ENCODE peak calls at places on chromosome 5, in six cellular contexts. One of them, this sample, is unnamed.

GRCh38 chr5:170267431-170268152 is 30.0 kb downstream of the LCP2 start:
- DNase-seq in GM06990: peak; percentile 31
- DNase-seq in stomach: peak; percentile 70
- DNase-seq in PC-9: peak; percentile 45
- DNase-seq in PC-3: peak; percentile 65
- DNase-seq in lower lobe of right lung: peak; percentile 78
- DNase-seq in this sample: peak; percentile 89

GRCh38 chr5:423233-423565 is 19.8 kb upstream of the EXOC3 start:
- DNase-seq in GM06990: no peak
- DNase-seq in stomach: no peak
- DNase-seq in PC-9: no peak
- DNase-seq in PC-3: no peak
- DNase-seq in lower lobe of right lung: no peak
- DNase-seq in this sample: no peak

GRCh38 chr5:110361501-110361900 is 365.0 kb downstream of the TMEM232 start:
- DNase-seq in GM06990: no peak
- DNase-seq in stomach: no peak
- DNase-seq in PC-9: no peak
- DNase-seq in PC-3: peak; percentile 31
- DNase-seq in lower lobe of right lung: no peak
- DNase-seq in this sample: no peak

GRCh38 chr5:59694416-59694815 is 199.1 kb downstream of the PDE4D start:
- DNase-seq in GM06990: no peak
- DNase-seq in stomach: no peak
- DNase-seq in PC-9: no peak
- DNase-seq in PC-3: no peak
- DNase-seq in lower lobe of right lung: no peak
- DNase-seq in this sample: no peak

GRCh38 chr5:25418319-25418859 is 773.6 kb upstream of the CDH10 start:
- DNase-seq in GM06990: no peak
- DNase-seq in stomach: no peak
- DNase-seq in PC-9: no peak
- DNase-seq in PC-3: no peak
- DNase-seq in lower lobe of right lung: no peak
- DNase-seq in this sample: no peak

GRCh38 chr5:33321026-33321425 is 119.7 kb upstream of the TARS1 start:
- DNase-seq in GM06990: no peak
- DNase-seq in stomach: no peak
- DNase-seq in PC-9: peak; percentile 40
- DNase-seq in PC-3: peak; percentile 88
- DNase-seq in lower lobe of right lung: no peak
- DNase-seq in this sample: no peak

GRCh38 chr5:155759252-155759651 is 567.7 kb upstream of the SGCD start:
- DNase-seq in GM06990: no peak
- DNase-seq in stomach: no peak
- DNase-seq in PC-9: no peak
- DNase-seq in PC-3: no peak
- DNase-seq in lower lobe of right lung: no peak
- DNase-seq in this sample: no peak

GRCh38 chr5:162163663-162164062 is 96.1 kb downstream of the GABRG2 start:
- DNase-seq in GM06990: no peak
- DNase-seq in stomach: no peak
- DNase-seq in PC-9: no peak
- DNase-seq in PC-3: no peak
- DNase-seq in lower lobe of right lung: no peak
- DNase-seq in this sample: no peak

GRCh38 chr5:91850031-91850430 is 466.9 kb upstream of the ARRDC3 start:
- DNase-seq in GM06990: no peak
- DNase-seq in stomach: no peak
- DNase-seq in PC-9: no peak
- DNase-seq in PC-3: peak; percentile 50
- DNase-seq in lower lobe of right lung: no peak
- DNase-seq in this sample: no peak

GRCh38 chr5:55102345-55102744 is at the start of gene GZMA:
- DNase-seq in GM06990: no peak
- DNase-seq in stomach: no peak
- DNase-seq in PC-9: no peak
- DNase-seq in PC-3: no peak
- DNase-seq in lower lobe of right lung: no peak
- DNase-seq in this sample: no peak

GRCh38 chr5:142900926-142901325 is 130.7 kb downstream of the ARHGAP26 start:
- DNase-seq in GM06990: no peak
- DNase-seq in stomach: no peak
- DNase-seq in PC-9: peak; percentile 42
- DNase-seq in PC-3: peak; percentile 75
- DNase-seq in lower lobe of right lung: no peak
- DNase-seq in this sample: no peak

GRCh38 chr5:81749562-81750307 is 1.2 kb downstream of the SSBP2 start:
- DNase-seq in GM06990: peak; percentile 89
- DNase-seq in stomach: peak; percentile 31
- DNase-seq in PC-9: peak; percentile 17
- DNase-seq in PC-3: no peak
- DNase-seq in lower lobe of right lung: peak; percentile 61
- DNase-seq in this sample: peak; percentile 75

GRCh38 chr5:117881426-117882230 is 1106.7 kb downstream of the DTWD2 start:
- DNase-seq in GM06990: no peak
- DNase-seq in stomach: no peak
- DNase-seq in PC-9: no peak
- DNase-seq in PC-3: no peak
- DNase-seq in lower lobe of right lung: no peak
- DNase-seq in this sample: no peak

GRCh38 chr5:40481226-40481625 is 198.5 kb upstream of the PTGER4 start:
- DNase-seq in GM06990: no peak
- DNase-seq in stomach: no peak
- DNase-seq in PC-9: no peak
- DNase-seq in PC-3: peak; percentile 57
- DNase-seq in lower lobe of right lung: no peak
- DNase-seq in this sample: no peak

GRCh38 chr5:104635216-104635615 is 1072.6 kb upstream of the NUDT12 start:
- DNase-seq in GM06990: no peak
- DNase-seq in stomach: no peak
- DNase-seq in PC-9: no peak
- DNase-seq in PC-3: peak; percentile 37
- DNase-seq in lower lobe of right lung: no peak
- DNase-seq in this sample: no peak

GRCh38 chr5:90504743-90505142 is 24.6 kb downstream of the LYSMD3 start:
- DNase-seq in GM06990: no peak
- DNase-seq in stomach: no peak
- DNase-seq in PC-9: no peak
- DNase-seq in PC-3: peak; percentile 84
- DNase-seq in lower lobe of right lung: no peak
- DNase-seq in this sample: no peak

GRCh38 chr5:148653840-148654781 is at the start of gene HTR4:
- DNase-seq in GM06990: no peak
- DNase-seq in stomach: no peak
- DNase-seq in PC-9: no peak
- DNase-seq in PC-3: no peak
- DNase-seq in lower lobe of right lung: no peak
- DNase-seq in this sample: peak; percentile 67
- H3K4me3 ChIP-seq in GM06990: no peak within 1 kb of the TSS
- H3K4me3 ChIP-seq in stomach: peak within 1 kb of the TSS; percentile 37
- H3K4me3 ChIP-seq in PC-9: no peak within 1 kb of the TSS
- H3K4me3 ChIP-seq in PC-3: no peak within 1 kb of the TSS
- H3K4me3 ChIP-seq in lower lobe of right lung: no peak within 1 kb of the TSS
- H3K4me3 ChIP-seq in this sample: peak within 1 kb of the TSS; percentile 42

GRCh38 chr5:149217802-149218153 is 53.9 kb upstream of the AFAP1L1 start:
- DNase-seq in GM06990: no peak
- DNase-seq in stomach: no peak
- DNase-seq in PC-9: no peak
- DNase-seq in PC-3: no peak
- DNase-seq in lower lobe of right lung: peak; percentile 66
- DNase-seq in this sample: no peak

GRCh38 chr5:149221326-149221725 is 50.3 kb upstream of the AFAP1L1 start:
- DNase-seq in GM06990: no peak
- DNase-seq in stomach: no peak
- DNase-seq in PC-9: no peak
- DNase-seq in PC-3: peak; percentile 20
- DNase-seq in lower lobe of right lung: no peak
- DNase-seq in this sample: no peak

GRCh38 chr5:149220750-149221149 is 50.9 kb upstream of the AFAP1L1 start:
- DNase-seq in GM06990: no peak
- DNase-seq in stomach: no peak
- DNase-seq in PC-9: no peak
- DNase-seq in PC-3: no peak
- DNase-seq in lower lobe of right lung: no peak
- DNase-seq in this sample: no peak

GRCh38 chr5:149221731-149222342 is 49.8 kb upstream of the AFAP1L1 start:
- DNase-seq in GM06990: no peak
- DNase-seq in stomach: no peak
- DNase-seq in PC-9: no peak
- DNase-seq in PC-3: no peak
- DNase-seq in lower lobe of right lung: no peak
- DNase-seq in this sample: no peak

GRCh38 chr5:149219584-149219983 is 52.1 kb upstream of the AFAP1L1 start:
- DNase-seq in GM06990: no peak
- DNase-seq in stomach: no peak
- DNase-seq in PC-9: no peak
- DNase-seq in PC-3: no peak
- DNase-seq in lower lobe of right lung: no peak
- DNase-seq in this sample: no peak
- H3K36me3 ChIP-seq in GM06990: no peaks in the 10 kb centered on the region
- H3K36me3 ChIP-seq in stomach: no peaks in the 10 kb centered on the region
- H3K36me3 ChIP-seq in PC-9: peaks cover 23% of the 10 kb centered on the region
- H3K36me3 ChIP-seq in PC-3: peaks cover 3% of the 10 kb centered on the region
- H3K36me3 ChIP-seq in lower lobe of right lung: no peaks in the 10 kb centered on the region
- H3K36me3 ChIP-seq in this sample: no peaks in the 10 kb centered on the region

DNA sequence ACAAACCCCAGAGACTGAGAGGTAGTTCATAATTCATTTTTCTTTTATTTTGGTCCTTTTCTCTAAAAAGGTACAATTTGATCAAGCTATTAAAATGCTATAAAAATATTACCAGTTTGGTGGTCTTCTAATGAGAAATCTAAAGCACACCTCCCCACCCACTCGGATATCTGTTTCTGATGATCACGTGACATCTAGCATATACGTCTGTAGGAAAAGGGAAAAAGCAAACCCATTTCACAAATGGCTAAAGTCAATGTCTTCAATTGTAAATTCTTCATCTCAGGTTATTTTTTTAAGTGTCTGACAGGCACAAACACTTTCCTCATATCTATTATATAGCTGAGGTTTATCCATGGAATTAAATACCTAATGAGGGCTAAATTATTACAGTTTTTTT is 18.9 kb downstream of the ZNF354A start:
- DNase-seq in GM06990: no peak
- DNase-seq in stomach: no peak
- DNase-seq in PC-9: no peak
- DNase-seq in PC-3: no peak
- DNase-seq in lower lobe of right lung: no peak
- DNase-seq in this sample: no peak
- H3K4me3 ChIP-seq in GM06990: no peak overlapping the region
- H3K4me3 ChIP-seq in stomach: no peak overlapping the region
- H3K4me3 ChIP-seq in PC-9: no peak overlapping the region
- H3K4me3 ChIP-seq in PC-3: no peak overlapping the region
- H3K4me3 ChIP-seq in lower lobe of right lung: no peak overlapping the region
- H3K4me3 ChIP-seq in this sample: no peak overlapping the region

DNA sequence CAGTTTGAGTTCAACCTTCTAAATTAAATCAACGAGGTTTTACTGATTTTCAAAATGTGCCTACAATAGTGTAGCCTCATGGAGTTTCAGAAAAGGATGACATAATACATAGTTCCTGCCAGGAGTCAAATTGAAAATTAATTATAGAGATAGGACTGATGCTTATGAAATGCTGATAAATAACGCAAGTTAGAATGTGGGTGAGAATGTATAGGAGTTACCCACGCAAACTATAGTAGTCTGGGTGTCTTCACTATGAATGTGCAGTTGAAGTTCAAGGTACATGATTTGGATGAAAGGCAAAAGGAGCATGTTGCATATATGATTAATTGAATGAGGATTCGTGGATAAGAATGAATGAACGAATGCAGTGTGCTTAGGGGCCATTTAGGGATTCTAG is 95.7 kb downstream of the SV2C start:
- DNase-seq in GM06990: no peak
- DNase-seq in stomach: no peak
- DNase-seq in PC-9: no peak
- DNase-seq in PC-3: no peak
- DNase-seq in lower lobe of right lung: no peak
- DNase-seq in this sample: no peak
- H3K36me3 ChIP-seq in GM06990: no peaks in the 10 kb centered on the region
- H3K36me3 ChIP-seq in stomach: no peaks in the 10 kb centered on the region
- H3K36me3 ChIP-seq in PC-9: no peaks in the 10 kb centered on the region
- H3K36me3 ChIP-seq in PC-3: no peaks in the 10 kb centered on the region
- H3K36me3 ChIP-seq in lower lobe of right lung: no peaks in the 10 kb centered on the region
- H3K36me3 ChIP-seq in this sample: no peaks in the 10 kb centered on the region

DNA sequence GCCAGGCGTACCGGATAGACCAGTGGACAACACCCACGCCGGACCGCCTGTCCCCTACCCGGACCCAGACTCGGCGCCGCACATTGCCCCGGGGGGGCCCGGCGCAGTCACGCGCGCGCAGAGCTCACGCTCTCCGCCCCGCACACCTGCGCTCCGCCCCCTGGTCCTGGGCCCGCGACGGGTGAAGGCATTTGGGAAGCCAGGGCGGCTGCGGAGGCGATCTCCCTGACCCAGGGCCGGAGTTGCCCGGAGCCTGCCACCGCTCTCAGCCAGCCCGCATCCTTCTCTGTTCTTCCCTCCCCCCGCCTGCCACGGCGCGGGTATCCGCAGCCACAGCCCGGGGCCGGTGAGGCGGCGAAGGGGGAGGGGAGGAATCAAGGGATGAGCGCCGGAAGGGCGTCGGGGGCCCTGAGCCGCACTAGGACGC is 482 bp downstream of the RELL2 start:
- DNase-seq in GM06990: peak; percentile 74
- DNase-seq in stomach: peak; percentile 37
- DNase-seq in PC-9: no peak
- DNase-seq in PC-3: no peak
- DNase-seq in lower lobe of right lung: no peak
- DNase-seq in this sample: peak; percentile 88
- H3K4me3 ChIP-seq in GM06990: peak overlapping the region; percentile 91
- H3K4me3 ChIP-seq in stomach: peak overlapping the region; percentile 90
- H3K4me3 ChIP-seq in PC-9: peak overlapping the region; percentile 79
- H3K4me3 ChIP-seq in PC-3: peak overlapping the region; percentile 98
- H3K4me3 ChIP-seq in lower lobe of right lung: peak overlapping the region; percentile 92
- H3K4me3 ChIP-seq in this sample: peak overlapping the region; percentile 84

This sample was measured in H7.